ENCODE peak calls at places on chromosome 12, in eight cellular contexts. W is body of pancreas, Z is HCT116, O is ovary, X is A549, V is sigmoid colon, T is H54, A is uterus. H is an unnamed sample.

GRCh38 chr12:128844031-128844635 is 9.1 kb upstream of the GLT1D1 start:
- DNase-seq in X (no peak), T (no peak), O (no peak), W (no peak), Z (no peak), V (no peak), A (no peak), H (no peak)

GRCh38 chr12:3288690-3289089 is 202.3 kb upstream of the PRMT8 start:
- DNase-seq in V (no peak), T (no peak), O (no peak), A (no peak), X (no peak), W (no peak), Z (no peak), H (no peak)

GRCh38 chr12:9605490-9605889 is 2.2 kb downstream of the KLRB1 start:
- DNase-seq in X (no peak), Z (no peak), A (no peak), W (no peak), V (no peak), T (no peak), O (no peak), H (no peak)

GRCh38 chr12:75724913-75725312 is 213.5 kb upstream of the KRR1 start:
- DNase-seq in X (peak; percentile 80), T (no peak), W (no peak), A (peak; percentile 28), Z (peak; percentile 83), O (no peak), V (peak; percentile 67), H (no peak)

GRCh38 chr12:11761869-11762567 is 112.5 kb downstream of the ETV6 start:
- DNase-seq in A (no peak), X (no peak), Z (no peak), O (no peak), W (no peak), T (no peak), V (no peak), H (no peak)

GRCh38 chr12:29131539-29131938 is 17.5 kb upstream of the FAR2 start:
- DNase-seq in O (no peak), W (no peak), A (no peak), X (no peak), V (no peak), Z (no peak), T (no peak), H (no peak)

GRCh38 chr12:50550530-50551223 is 45.9 kb downstream of the DIP2B start:
- DNase-seq in A (peak; percentile 46), V (no peak), T (no peak), Z (no peak), X (no peak), O (peak; percentile 38), W (no peak), H (peak; percentile 77)

GRCh38 chr12:41202051-41202450 is 13.9 kb downstream of the PDZRN4 start:
- DNase-seq in V (no peak), O (no peak), Z (no peak), X (no peak), T (no peak), W (no peak), A (no peak), H (no peak)

GRCh38 chr12:46187023-46187422 is 81.8 kb downstream of the SLC38A1 start:
- DNase-seq in A (peak; percentile 34), V (peak; percentile 75), X (no peak), O (peak; percentile 38), W (peak; percentile 43), T (no peak), Z (no peak), H (no peak)

GRCh38 chr12:123163227-123163626 is 12.3 kb upstream of the PITPNM2 start:
- DNase-seq in X (no peak), O (no peak), A (no peak), V (no peak), W (no peak), Z (no peak), T (no peak), H (no peak)

GRCh38 chr12:123165537-123165936 is 14.6 kb upstream of the PITPNM2 start:
- DNase-seq in T (no peak), V (no peak), Z (no peak), X (no peak), W (no peak), O (no peak), A (no peak), H (no peak)

GRCh38 chr12:123164710-123165261 is 13.9 kb upstream of the PITPNM2 start:
- DNase-seq in V (no peak), W (no peak), O (no peak), Z (no peak), A (no peak), X (no peak), T (no peak), H (no peak)

GRCh38 chr12:123167329-123167728 is 16.4 kb upstream of the PITPNM2 start:
- DNase-seq in Z (no peak), T (no peak), X (no peak), A (no peak), O (no peak), V (no peak), W (no peak), H (no peak)

GRCh38 chr12:123164222-123164621 is 13.3 kb upstream of the PITPNM2 start:
- DNase-seq in A (no peak), O (no peak), V (no peak), W (no peak), Z (no peak), X (peak; percentile 47), T (no peak), H (no peak)
- TF ChIP-seq POLR2A in A (no peak), O (no peak), V (no peak), W (no peak), Z (no peak), X (no peak), T (no peak), H (no peak)

DNA sequence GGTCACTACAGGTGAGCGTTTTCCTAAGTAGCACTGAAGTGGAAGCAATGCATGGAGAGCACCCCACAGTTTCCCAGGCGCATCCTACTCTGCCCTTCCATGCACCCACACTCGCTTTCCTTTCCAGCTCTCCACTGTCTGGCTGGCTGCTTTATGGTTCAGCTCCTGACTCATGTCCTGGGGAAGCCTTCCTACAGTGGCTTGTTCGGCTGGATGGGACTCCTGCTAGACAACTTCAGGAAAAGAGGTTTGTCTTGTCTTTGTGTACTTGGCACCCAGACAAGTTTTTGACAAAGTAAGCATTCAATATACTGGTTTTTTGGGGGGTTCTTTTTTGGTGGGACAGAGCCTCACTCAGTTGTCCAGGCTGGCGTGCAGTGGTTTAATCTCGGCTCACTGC is 21.6 kb downstream of the PPM1H start:
- DNase-seq in W (no peak), V (no peak), T (no peak), Z (no peak), A (no peak), O (no peak), X (no peak), H (no peak)
- TF ChIP-seq POLR2A in W (no peak), V (no peak), T (no peak), Z (no peak), A (no peak), O (no peak), X (no peak), H (no peak)

GRCh38 chr12:113420996-113421595 is 1.1 kb upstream of the SDSL start:
- DNase-seq in W (no peak), Z (no peak), X (no peak), A (no peak), T (no peak), O (no peak), V (no peak), H (peak; percentile 91)

GRCh38 chr12:113422929-113423669 is 919 bp downstream of the SDSL start:
- DNase-seq in Z (no peak), X (no peak), O (no peak), V (no peak), T (no peak), W (peak; percentile 44), A (no peak), H (peak; percentile 64)

GRCh38 chr12:113424915-113425823 is 3.0 kb downstream of the SDSL start:
- DNase-seq in T (no peak), Z (no peak), W (peak; percentile 65), A (no peak), O (peak; percentile 64), V (no peak), X (peak; percentile 76), H (peak; percentile 84)

GRCh38 chr12:113425960-113426453 is 3.8 kb downstream of the SDSL start:
- DNase-seq in V (no peak), A (no peak), T (no peak), X (no peak), O (no peak), W (no peak), Z (no peak), H (no peak)

DNA sequence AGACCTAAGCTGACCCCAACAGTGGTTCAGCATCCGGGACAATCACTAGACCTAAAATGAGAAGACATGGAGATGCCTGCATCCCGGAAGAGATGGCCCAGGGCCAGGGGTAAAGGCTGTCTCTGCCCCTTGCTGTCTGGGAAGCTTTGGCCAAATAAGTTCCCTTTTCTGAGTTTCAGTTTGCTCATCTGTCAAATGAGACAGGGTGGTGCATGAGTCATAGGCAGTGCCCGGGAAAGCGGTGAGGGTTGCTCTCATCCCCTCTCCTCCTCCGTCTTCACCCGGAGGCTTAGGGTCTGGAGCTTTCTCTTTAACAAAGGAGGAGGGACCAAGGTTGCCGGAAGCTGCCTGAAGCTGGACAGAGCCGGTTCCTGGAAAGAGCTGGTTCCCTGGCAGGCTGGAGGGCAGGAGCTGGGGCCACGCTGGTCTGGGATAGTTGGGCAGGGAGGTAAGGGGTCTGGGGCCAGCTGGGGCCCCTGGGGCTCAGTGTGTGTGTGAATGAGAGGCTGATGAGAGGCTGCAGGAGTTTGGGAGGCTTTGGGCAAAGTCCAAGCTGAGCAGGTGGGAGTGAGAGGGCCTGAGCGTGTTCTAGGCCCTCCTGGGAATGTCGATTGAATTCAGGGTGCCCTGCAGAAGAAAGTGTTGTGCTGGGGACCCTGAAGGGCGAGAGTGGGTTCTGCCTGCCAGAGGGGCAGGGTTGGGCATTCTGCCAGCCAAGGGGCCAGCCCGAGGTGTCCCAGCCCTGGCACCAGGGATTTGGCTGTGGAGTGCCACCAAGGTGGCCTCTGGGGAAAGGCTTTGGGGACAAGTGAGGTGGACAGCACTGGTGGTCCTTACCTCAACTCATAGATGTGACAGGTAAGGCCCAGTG is at the start of gene SDSL:
- DNase-seq in O (peak; percentile 70), W (peak; percentile 80), X (peak; percentile 90), A (peak; percentile 31), Z (peak; percentile 48), T (peak; percentile 94), V (peak; percentile 80), H (peak; percentile 88)
- TF ChIP-seq POLR2A in O (no peak), W (no peak), X (peak; percentile 67), A (no peak), Z (peak; percentile 43), T (peak; percentile 63), V (no peak), H (peak; percentile 88)

GRCh38 chr12:30695327-30696102 is at the start of gene IPO8:
- DNase-seq in W (peak; percentile 96), T (peak; percentile 73), O (peak; percentile 95), Z (peak; percentile 87), V (peak; percentile 95), A (peak; percentile 92), X (peak; percentile 96), H (peak; percentile 91)
- TF ChIP-seq POLR2A in W (peak; percentile 6), T (no peak), O (peak; percentile 13), Z (no peak), V (no peak), A (no peak), X (peak; percentile 48), H (peak; percentile 51)

H was measured in erythroblast.